ENCODE peak calls at places on chromosomes 1 and 21, in four cellular contexts. L, O, I and G are unnamed samples. For H3K36me3, the result is how much of the 10 kb centered on the place peaks cover.

GRCh38 chr1:8816306-8816705 is 1.1 kb downstream of the RERE start:
- DNase-seq in O (peak), I (no peak), L (no peak), G (no peak)

GRCh38 chr1:236064674-236065508 is at the start of gene NID1:
- DNase-seq in O (peak), L (no peak), I (peak), G (peak)

GRCh38 chr1:3746389-3746783 is 5.9 kb upstream of the CCDC27 start:
- DNase-seq in O (no peak), I (peak), L (no peak), G (no peak)

GRCh38 chr1:80892452-80892995 is 908.2 kb upstream of the ADGRL2 start:
- DNase-seq in O (no peak), I (no peak), L (no peak), G (no peak)

GRCh38 chr1:183622884-183623785 is 12.4 kb downstream of the ARPC5 start:
- DNase-seq in I (no peak), L (peak), O (peak), G (peak)

GRCh38 chr1:183986941-183987340 is 50.6 kb downstream of the COLGALT2 start:
- DNase-seq in I (no peak), L (no peak), O (no peak), G (no peak)

GRCh38 chr1:175089319-175089718 is 21.7 kb downstream of the TNN start:
- DNase-seq in L (no peak), I (no peak), O (no peak), G (no peak)

GRCh38 chr1:172938676-172939075 is 112.1 kb downstream of the TNFSF18 start:
- DNase-seq in L (no peak), I (no peak), O (no peak), G (no peak)

GRCh38 chr21:42390193-42390592 is 5.7 kb downstream of the TMPRSS3 start:
- DNase-seq in I (no peak), L (no peak), O (no peak), G (no peak)
- TF ChIP-seq JUN in I (no peak), L (no peak), O (no peak), G (no peak)

GRCh38 chr1:21861602-21862429 is 49.8 kb downstream of the LDLRAD2 start:
- DNase-seq in O (no peak), I (no peak), L (no peak), G (peak)

GRCh38 chr1:21865609-21865942 is 53.5 kb downstream of the LDLRAD2 start:
- DNase-seq in L (no peak), I (no peak), O (no peak), G (no peak)

GRCh38 chr1:21865943-21866628 is 54.0 kb downstream of the LDLRAD2 start:
- DNase-seq in O (no peak), L (peak), I (peak), G (peak)

GRCh38 chr1:21864730-21865129 is 52.7 kb downstream of the LDLRAD2 start:
- DNase-seq in O (no peak), L (no peak), I (no peak), G (no peak)

GRCh38 chr1:21863981-21864380 is 51.9 kb downstream of the LDLRAD2 start:
- DNase-seq in O (no peak), I (no peak), L (no peak), G (no peak)
- H3K36me3 ChIP-seq in O (half or more), I (under half), L (half or more), G (under half)

GRCh38 chr21:38234395-38235142 is 22.2 kb upstream of the KCNJ15 start:
- DNase-seq in I (no peak), O (no peak), L (no peak), G (no peak)

GRCh38 chr21:38241029-38241740 is 15.6 kb upstream of the KCNJ15 start:
- DNase-seq in I (no peak), L (no peak), O (peak), G (no peak)

GRCh38 chr21:38240121-38240520 is 16.7 kb upstream of the KCNJ15 start:
- DNase-seq in I (no peak), L (no peak), O (peak), G (no peak)

GRCh38 chr21:38242036-38242435 is 14.8 kb upstream of the KCNJ15 start:
- DNase-seq in L (no peak), I (no peak), O (no peak), G (no peak)

GRCh38 chr21:38236232-38236631 is 20.6 kb upstream of the KCNJ15 start:
- DNase-seq in O (no peak), L (no peak), I (no peak), G (no peak)
- TF ChIP-seq JUN in O (no peak), L (no peak), I (no peak), G (no peak)

GRCh38 chr1:39047374-39048229 is 21.5 kb downstream of the NDUFS5 start:
- DNase-seq in O (peak), L (peak), I (no peak), G (peak)

GRCh38 chr1:39046811-39047210 is 20.7 kb downstream of the NDUFS5 start:
- DNase-seq in I (no peak), L (no peak), O (no peak), G (no peak)

GRCh38 chr1:39045231-39045630 is 19.1 kb downstream of the NDUFS5 start:
- DNase-seq in L (no peak), I (no peak), O (no peak), G (no peak)

GRCh38 chr1:39044762-39045161 is 18.6 kb downstream of the NDUFS5 start:
- DNase-seq in O (no peak), I (no peak), L (peak), G (no peak)

DNA sequence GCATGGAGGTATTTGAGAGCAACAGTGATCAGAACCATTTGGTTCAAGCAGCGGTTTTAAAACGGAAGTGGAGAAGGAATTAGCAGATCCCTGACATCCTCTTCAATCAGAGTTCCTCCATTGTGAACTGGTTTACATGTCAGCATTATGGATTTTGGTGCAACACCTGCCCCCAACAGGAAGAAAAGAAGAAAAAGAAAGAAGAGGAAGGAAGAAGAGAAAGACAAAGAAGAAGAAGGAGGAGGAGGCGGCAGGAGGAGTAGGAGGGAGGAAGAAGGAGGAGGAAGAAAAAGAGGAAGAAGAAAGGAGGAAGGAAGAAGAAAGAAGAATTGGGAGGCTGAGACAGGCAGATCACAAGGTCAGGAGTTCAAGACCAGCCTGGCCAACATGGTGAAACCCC is 17.4 kb downstream of the NDUFS5 start:
- DNase-seq in I (no peak), O (no peak), L (no peak), G (no peak)
- H3K36me3 ChIP-seq in I (under half), O (under half), L (under half), G (under half)

DNA sequence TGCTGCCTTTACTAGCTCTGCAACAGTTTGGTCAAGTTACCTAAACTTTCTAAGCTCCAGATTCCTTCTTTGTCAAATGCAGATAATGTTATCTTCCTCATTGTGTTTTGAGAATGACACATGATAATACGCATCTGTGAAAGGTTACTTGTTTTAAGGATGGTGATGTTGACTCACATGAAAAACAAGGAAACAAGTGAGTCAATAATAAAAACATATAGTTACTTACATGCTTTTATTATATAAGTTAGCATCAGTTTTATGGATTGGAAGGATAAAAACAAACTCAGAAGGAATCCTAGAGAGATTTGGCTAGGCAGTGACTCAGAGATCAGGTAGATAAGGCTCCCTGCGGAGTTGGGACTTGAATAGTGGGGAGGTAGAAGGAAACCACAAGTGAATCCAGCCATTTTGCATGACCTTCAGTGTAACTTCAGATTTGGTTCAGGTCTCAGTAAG is 144.6 kb downstream of the LMO4 start:
- DNase-seq in L (no peak), I (no peak), O (peak), G (no peak)
- TF ChIP-seq JUN in L (no peak), I (no peak), O (no peak), G (no peak)